ENCODE peak calls at places on chromosomes 16 and 17, in eight cellular contexts. T, C, O, I, K, Y, G and V are unnamed samples.

GRCh38 chr17:57919912-57920311 is 35.3 kb downstream of the CUEDC1 start:
- DNase-seq in T (no peak), C (no peak), O (no peak), I (no peak), K (no peak), Y (no peak), G (no peak), V (no peak)

GRCh38 chr16:3004319-3004718 is 8.4 kb upstream of the CLDN9 start:
- DNase-seq in T (no peak), C (no peak), O (no peak), I (no peak), K (no peak), Y (no peak), G (no peak), V (no peak)

GRCh38 chr16:6827272-6827671 is 505.4 kb upstream of the RBFOX1 start:
- DNase-seq in T (no peak), C (no peak), O (no peak), I (no peak), K (no peak), Y (no peak), G (no peak), V (no peak)

GRCh38 chr17:80427366-80428282 is 12.7 kb downstream of the ENDOV start:
- DNase-seq in T (no peak), C (no peak), O (peak; percentile 57), I (no peak), K (no peak), Y (no peak), G (no peak), V (peak; percentile 89)

GRCh38 chr17:56172517-56172982 is 19.3 kb downstream of the ANKFN1 start:
- DNase-seq in T (no peak), C (no peak), O (no peak), I (no peak), K (no peak), Y (no peak), G (peak; percentile 36), V (no peak)

GRCh38 chr16:30780549-30780948 is 6.5 kb downstream of the ZNF629 start:
- DNase-seq in T (no peak), C (no peak), O (no peak), I (no peak), K (no peak), Y (no peak), G (no peak), V (no peak)

GRCh38 chr16:57801856-57802634 is at the start of gene KIFC3:
- DNase-seq in T (peak; percentile 76), C (peak; percentile 78), O (peak; percentile 93), I (peak; percentile 45), K (peak; percentile 54), Y (no peak), G (peak; percentile 81), V (no peak)

GRCh38 chr17:73731733-73732132 is 87.5 kb upstream of the SDK2 start:
- DNase-seq in T (no peak), C (no peak), O (no peak), I (no peak), K (no peak), Y (no peak), G (no peak), V (no peak)

GRCh38 chr17:73430848-73431247 is 119.0 kb upstream of the CDC42EP4 start:
- DNase-seq in T (no peak), C (peak; percentile 25), O (no peak), I (peak; percentile 2), K (no peak), Y (no peak), G (no peak), V (peak; percentile 68)

GRCh38 chr17:80782536-80783427 is 208.9 kb upstream of the CHMP6 start:
- DNase-seq in T (peak; percentile 75), C (no peak), O (peak; percentile 23), I (no peak), K (no peak), Y (peak; percentile 67), G (no peak), V (no peak)